ENCODE peak calls at places on chromosomes 16 and 17, in five cellular contexts. U is retinal pigment epithelial cell, J is epithelial cell of esophagus, H is brain microvascular endothelial cell, T is psoas muscle. Q is an unnamed sample.

GRCh38 chr17:17364338-17364667 is 61.1 kb downstream of the NT5M start:
- DNase-seq in H (no peak), J (no peak), T (no peak), U (no peak), Q (no peak)

GRCh38 chr16:12276631-12277030 is 300.1 kb downstream of the SNX29 start:
- DNase-seq in U (no peak), T (no peak), H (no peak), J (no peak), Q (no peak)

GRCh38 chr17:12089809-12090384 is 69.2 kb downstream of the MAP2K4 start:
- DNase-seq in J (peak; percentile 63), U (peak; percentile 17), T (no peak), H (peak; percentile 62), Q (no peak)

GRCh38 chr17:67377727-67378443 is 804 bp downstream of the PITPNC1 start:
- DNase-seq in U (no peak), H (no peak), J (peak; percentile 56), T (peak; percentile 73), Q (no peak)

GRCh38 chr17:2776589-2777241 is 19.5 kb upstream of the RAP1GAP2 start:
- DNase-seq in U (no peak), J (peak; percentile 13), H (no peak), T (no peak), Q (no peak)

GRCh38 chr17:17732444-17732843 is 51.2 kb downstream of the RAI1 start:
- DNase-seq in J (no peak), U (no peak), H (no peak), T (no peak), Q (no peak)

GRCh38 chr17:82551779-82552457 is 32.4 kb downstream of the FOXK2 start:
- DNase-seq in J (peak; percentile 81), T (peak; percentile 82), H (peak; percentile 62), U (no peak), Q (no peak)

GRCh38 chr16:31186176-31186575 is 6.2 kb downstream of the FUS start:
- DNase-seq in J (no peak), U (no peak), T (no peak), H (no peak), Q (no peak)

GRCh38 chr17:28001149-28001548 is 41.3 kb upstream of the NLK start:
- DNase-seq in J (peak; percentile 69), U (no peak), H (no peak), T (no peak), Q (no peak)

GRCh38 chr16:86203557-86204275 is 304.8 kb downstream of the IRF8 start:
- DNase-seq in H (no peak), J (no peak), U (no peak), T (no peak), Q (no peak)

GRCh38 chr16:86202760-86203426 is 303.9 kb downstream of the IRF8 start:
- DNase-seq in T (no peak), U (no peak), H (no peak), J (no peak), Q (no peak)

GRCh38 chr16:86201746-86202145 is 302.8 kb downstream of the IRF8 start:
- DNase-seq in T (no peak), H (no peak), U (no peak), J (no peak), Q (no peak)

GRCh38 chr16:86200722-86201121 is 301.8 kb downstream of the IRF8 start:
- DNase-seq in H (no peak), T (no peak), J (no peak), U (no peak), Q (no peak)

DNA sequence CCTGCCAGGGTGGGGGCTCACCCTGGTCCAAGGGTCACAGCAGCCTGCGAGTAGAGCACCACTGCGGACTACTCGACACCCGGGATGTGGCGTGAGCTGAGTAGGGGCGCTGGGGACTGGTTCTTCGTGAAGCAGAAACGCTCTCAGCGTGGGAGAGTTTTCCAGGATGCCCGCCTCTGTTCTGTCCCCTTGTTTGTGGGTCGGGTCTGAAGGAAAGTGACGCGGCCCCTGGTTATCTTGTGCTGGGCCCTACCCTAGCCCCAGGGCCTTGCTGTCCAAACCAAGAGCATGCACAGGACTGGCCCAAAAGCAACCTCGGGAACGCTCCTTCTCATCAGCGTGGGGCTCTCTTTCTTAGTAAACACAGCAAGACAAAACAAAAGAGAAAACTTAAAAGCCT is 303.3 kb downstream of the IRF8 start:
- DNase-seq in T (no peak), H (no peak), J (no peak), U (no peak), Q (no peak)
- TF ChIP-seq CTCF in T (no peak), H (no peak), J (no peak), U (no peak), Q (no peak)

DNA sequence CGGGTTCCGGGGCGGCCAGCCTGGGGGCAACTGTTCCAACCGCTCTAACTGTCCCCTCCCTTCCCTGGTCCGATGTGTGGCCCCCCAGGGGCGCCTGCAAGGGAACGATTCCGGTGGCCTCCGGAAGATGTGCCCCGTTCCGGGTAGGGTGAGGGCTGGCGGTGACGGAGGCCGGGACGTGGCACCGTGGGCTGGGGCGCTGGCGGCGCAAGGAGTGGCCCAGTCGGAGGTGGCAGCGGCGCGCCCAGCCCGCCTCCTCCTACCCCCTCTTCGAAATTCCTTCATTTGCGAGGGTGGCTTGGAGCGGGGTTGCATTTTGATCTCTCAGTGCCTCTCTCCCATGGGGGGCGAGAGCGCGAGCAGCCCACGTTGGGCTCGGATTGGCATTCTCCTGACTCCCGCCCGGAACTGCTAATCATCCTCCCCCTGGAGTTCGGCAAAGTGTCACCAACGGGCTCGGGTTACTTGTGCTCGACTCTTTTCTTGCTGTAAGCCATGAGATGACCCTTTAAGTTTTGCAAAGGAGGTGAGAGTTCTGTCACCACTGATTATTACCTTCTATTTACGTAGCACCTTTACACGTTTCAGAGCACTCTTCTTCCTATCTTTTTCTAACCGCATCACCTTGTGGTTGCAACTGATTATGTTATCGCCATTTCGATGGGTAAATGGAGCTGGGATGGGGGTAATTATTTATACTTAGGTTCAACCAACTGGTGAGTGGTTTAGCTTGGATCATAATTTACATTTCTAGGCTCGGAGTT is 667 bp downstream of the NDEL1 start:
- DNase-seq in H (peak; percentile 46), J (peak; percentile 66), T (peak; percentile 84), U (peak; percentile 14), Q (no peak)
- TF ChIP-seq CTCF in H (no peak), J (no peak), T (no peak), U (peak; percentile 4), Q (no peak)

GRCh38 chr17:41777579-41778188 is 8.8 kb downstream of the JUP start:
- DNase-seq in J (peak; percentile 47), T (peak; percentile 88), U (no peak), H (peak; percentile 88), Q (peak; percentile 70)

GRCh38 chr17:41773731-41774193 is 12.7 kb downstream of the JUP start:
- DNase-seq in U (no peak), J (peak; percentile 77), T (no peak), H (no peak), Q (no peak)

GRCh38 chr17:41779954-41780353 is 6.6 kb downstream of the JUP start:
- DNase-seq in H (no peak), J (no peak), U (no peak), T (no peak), Q (no peak)

GRCh38 chr17:41775394-41776226 is 10.9 kb downstream of the JUP start:
- DNase-seq in J (peak; percentile 54), H (no peak), T (peak; percentile 83), U (no peak), Q (no peak)

GRCh38 chr17:41777157-41777578 is 9.3 kb downstream of the JUP start:
- DNase-seq in H (no peak), J (peak; percentile 8), T (peak; percentile 85), U (no peak), Q (peak; percentile 58)
- TF ChIP-seq CTCF in H (peak; percentile 51), J (peak; percentile 2), T (peak; percentile 37), U (peak; percentile 57), Q (peak; percentile 70)

GRCh38 chr16:89246383-89246902 is 28.9 kb downstream of the ZNF778 start:
- DNase-seq in H (no peak), J (no peak), T (no peak), U (no peak), Q (no peak)
- TF ChIP-seq CTCF in H (peak; percentile 27), J (peak; percentile 31), T (no peak), U (peak; percentile 21), Q (no peak)

GRCh38 chr16:3266873-3267537 is 10.6 kb upstream of the MEFV start:
- DNase-seq in J (peak; percentile 24), T (no peak), U (no peak), H (peak; percentile 20), Q (no peak)
- TF ChIP-seq CTCF in J (peak; percentile 46), T (peak; percentile 12), U (peak; percentile 65), H (peak; percentile 52), Q (peak; percentile 61)

DNA sequence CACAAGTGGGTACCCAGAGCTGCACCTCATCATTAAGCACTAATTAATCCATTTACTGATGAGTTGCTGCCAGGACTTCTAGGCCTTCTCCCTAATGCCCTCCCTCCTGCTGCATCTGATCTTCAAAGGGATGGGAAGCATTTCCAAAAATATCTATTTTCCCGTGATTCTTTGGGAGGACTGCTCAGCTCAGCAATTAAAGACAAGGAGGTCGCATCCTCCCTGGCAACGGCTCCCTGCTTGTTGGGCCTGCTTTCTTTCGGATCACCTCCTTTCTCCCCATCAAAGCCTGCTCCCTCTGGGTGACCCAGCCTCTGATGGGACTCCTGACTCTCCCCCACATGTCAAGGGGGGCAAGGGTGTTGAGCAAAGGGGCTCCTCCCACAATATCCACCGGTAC is 26.0 kb upstream of the SPPL2C start:
- DNase-seq in T (no peak), H (no peak), U (no peak), J (no peak), Q (no peak)
- TF ChIP-seq CTCF in T (no peak), H (no peak), U (no peak), J (no peak), Q (no peak)

DNA sequence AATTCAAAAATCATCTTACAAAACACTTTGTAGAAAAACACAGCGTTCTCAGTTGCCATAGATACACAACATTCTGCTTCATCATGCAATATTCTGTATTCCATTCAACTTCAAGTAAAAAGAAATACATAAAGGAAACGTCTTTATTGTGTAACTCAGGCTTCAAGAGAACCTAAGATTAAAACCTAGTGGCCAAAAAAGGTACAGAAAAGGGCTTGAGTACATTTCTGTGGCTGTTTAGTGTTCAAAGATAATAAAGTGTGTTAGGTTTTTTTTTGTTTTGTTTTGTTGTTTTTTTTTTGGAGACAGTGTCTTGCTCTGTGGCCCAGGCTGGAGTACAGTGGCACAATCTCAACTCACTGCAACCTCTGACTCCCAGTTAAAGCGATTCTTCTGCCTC is 250.4 kb downstream of the CEP112 start:
- DNase-seq in T (no peak), J (no peak), H (no peak), U (no peak), Q (no peak)
- TF ChIP-seq CTCF in T (no peak), J (no peak), H (no peak), U (no peak), Q (no peak)

Q was measured in epithelial cell of proximal tubule.